ENCODE peak calls at places on chromosomes 11 and 22, in five cellular contexts. U, J, T, H and G are unnamed samples.
A peak's percentile ranks its signal among the peaks of the same experiment; 100 is the strongest.

GRCh38 chr11:59106363-59107336 is at the start of gene FAM111B:
- DNase-seq in U (peak; percentile 89), J (peak; percentile 94), T (peak; percentile 91), H (peak; percentile 74), G (peak; percentile 95)

GRCh38 chr11:74701351-74701750 is 29.9 kb downstream of the CHRDL2 start:
- DNase-seq in U (no peak), J (no peak), T (no peak), H (no peak), G (no peak)

GRCh38 chr11:28243596-28243995 is 135.4 kb downstream of the METTL15 start:
- DNase-seq in U (no peak), J (no peak), T (peak; percentile 14), H (no peak), G (no peak)

GRCh38 chr11:123474994-123475393 is 44.9 kb downstream of the GRAMD1B start:
- DNase-seq in U (no peak), J (peak; percentile 64), T (peak; percentile 47), H (no peak), G (no peak)

GRCh38 chr11:12170984-12171383 is 60.6 kb downstream of the MICAL2 start:
- DNase-seq in U (peak; percentile 39), J (peak; percentile 79), T (peak; percentile 49), H (peak; percentile 59), G (no peak)

GRCh38 chr11:109993786-109994185 is 99.4 kb upstream of the ZC3H12C start:
- DNase-seq in U (no peak), J (peak; percentile 96), T (peak; percentile 13), H (no peak), G (no peak)

GRCh38 chr22:31923166-31923565 is 21.2 kb upstream of the YWHAH start:
- DNase-seq in U (no peak), J (no peak), T (no peak), H (peak; percentile 34), G (no peak)

GRCh38 chr11:127998421-127998820 is 588.9 kb downstream of the ETS1 start:
- DNase-seq in U (no peak), J (no peak), T (peak; percentile 45), H (no peak), G (peak; percentile 46)

GRCh38 chr11:19816817-19817216 is 104.2 kb downstream of the NAV2 start:
- DNase-seq in U (no peak), J (no peak), T (no peak), H (no peak), G (no peak)

GRCh38 chr11:93020248-93021088 is 51.0 kb downstream of the MTNR1B start:
- DNase-seq in U (no peak), J (peak; percentile 90), T (peak; percentile 92), H (no peak), G (peak; percentile 98)

GRCh38 chr11:43770173-43770572 is 89.6 kb downstream of the HSD17B12 start:
- DNase-seq in U (no peak), J (no peak), T (no peak), H (no peak), G (no peak)

GRCh38 chr22:26619510-26619909 is 1.7 kb upstream of the CRYBB1 start:
- DNase-seq in U (no peak), J (no peak), T (no peak), H (no peak), G (no peak)

GRCh38 chr11:96219981-96220623 is 122.9 kb downstream of the MAML2 start:
- DNase-seq in U (no peak), J (no peak), T (peak; percentile 62), H (no peak), G (peak; percentile 77)

GRCh38 chr22:30202531-30203006 is 44.0 kb downstream of the LIF start:
- DNase-seq in U (peak; percentile 52), J (peak; percentile 75), T (peak; percentile 69), H (no peak), G (peak; percentile 74)

GRCh38 chr11:18352581-18352980 is 30.2 kb downstream of the GTF2H1 start:
- DNase-seq in U (no peak), J (no peak), T (peak; percentile 30), H (no peak), G (peak; percentile 40)

GRCh38 chr22:31139866-31140716 is at the start of gene PLA2G3:
- DNase-seq in U (peak; percentile 34), J (peak; percentile 58), T (peak; percentile 60), H (no peak), G (peak; percentile 54)

GRCh38 chr11:9838961-9839360 is 175.1 kb downstream of the SWAP70 start:
- DNase-seq in U (no peak), J (peak; percentile 26), T (no peak), H (no peak), G (peak; percentile 61)

GRCh38 chr11:12478743-12479142 is 101.4 kb downstream of the PARVA start:
- DNase-seq in U (no peak), J (peak; percentile 71), T (peak; percentile 51), H (no peak), G (peak; percentile 88)

GRCh38 chr11:122362381-122362780 is 246.4 kb upstream of the BLID start:
- DNase-seq in U (no peak), J (no peak), T (no peak), H (no peak), G (peak; percentile 5)

GRCh38 chr11:111845256-111846028 is 25.9 kb downstream of the ALG9 start:
- DNase-seq in U (no peak), J (no peak), T (no peak), H (no peak), G (no peak)

GRCh38 chr11:109641549-109641948 is 219.6 kb downstream of the C11orf87 start:
- DNase-seq in U (peak; percentile 61), J (peak; percentile 47), T (peak; percentile 38), H (no peak), G (peak; percentile 51)

GRCh38 chr11:1639102-1639620 is 9.6 kb downstream of the KRTAP5-5 start:
- DNase-seq in U (no peak), J (no peak), T (no peak), H (peak; percentile 45), G (no peak)

GRCh38 chr11:70201876-70202861 is 927 bp upstream of the FADD start:
- DNase-seq in U (no peak), J (no peak), T (no peak), H (no peak), G (no peak)

GRCh38 chr22:37681556-37682049 is 4.5 kb upstream of the NOL12 start:
- DNase-seq in U (peak; percentile 89), J (peak; percentile 49), T (peak; percentile 77), H (peak; percentile 76), G (peak; percentile 70)

GRCh38 chr11:131198646-131199285 is 171.6 kb upstream of the NTM start:
- DNase-seq in U (no peak), J (no peak), T (no peak), H (no peak), G (no peak)

GRCh38 chr22:40720538-40721256 is 41.4 kb downstream of the MCHR1 start:
- DNase-seq in U (no peak), J (peak; percentile 54), T (peak; percentile 49), H (no peak), G (no peak)

GRCh38 chr11:116946414-116946813 is 109.0 kb upstream of the APOA1 start:
- DNase-seq in U (no peak), J (peak; percentile 26), T (peak; percentile 59), H (no peak), G (no peak)

GRCh38 chr11:71946144-71946571 is 17.3 kb downstream of the RNF121 start:
- DNase-seq in U (no peak), J (peak; percentile 82), T (peak; percentile 78), H (no peak), G (peak; percentile 89)

GRCh38 chr11:79419120-79419519 is 21.7 kb downstream of the TENM4 start:
- DNase-seq in U (peak; percentile 73), J (peak; percentile 84), T (peak; percentile 85), H (no peak), G (peak; percentile 99)

GRCh38 chr22:36546092-36546804 is 17.3 kb upstream of the EIF3D start:
- DNase-seq in U (peak; percentile 67), J (no peak), T (peak; percentile 62), H (peak; percentile 32), G (peak; percentile 23)
- TF ChIP-seq CTCF in U (peak; percentile 81), J (peak; percentile 58), T (peak; percentile 62), H (peak; percentile 47), G (peak; percentile 56)

DNA sequence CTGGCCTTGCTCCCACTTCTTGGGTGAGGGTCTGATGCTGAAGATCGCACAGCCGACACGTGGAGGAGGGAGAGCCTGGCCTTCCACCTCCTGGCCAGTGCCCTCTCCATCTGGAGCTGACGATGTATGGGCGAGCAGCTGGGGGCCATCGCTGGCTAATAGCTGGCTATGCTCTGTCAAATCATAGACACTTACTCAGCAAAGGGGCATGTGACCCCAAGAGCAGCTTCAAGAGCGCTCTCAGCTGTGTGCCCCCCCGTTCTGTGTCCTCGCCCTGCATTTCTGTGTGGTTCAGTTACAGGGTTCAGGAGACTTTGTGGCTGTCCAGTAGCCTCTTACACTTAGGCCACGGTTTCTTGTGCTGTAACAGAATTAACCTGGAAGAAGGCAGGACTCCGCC is 26.4 kb downstream of the FBLN1 start:
- DNase-seq in U (no peak), J (no peak), T (peak; percentile 72), H (no peak), G (no peak)
- H3K4me3 ChIP-seq in U (no peak overlapping the region), J (no peak overlapping the region), T (no peak overlapping the region), H (no peak overlapping the region), G (no peak overlapping the region)

DNA sequence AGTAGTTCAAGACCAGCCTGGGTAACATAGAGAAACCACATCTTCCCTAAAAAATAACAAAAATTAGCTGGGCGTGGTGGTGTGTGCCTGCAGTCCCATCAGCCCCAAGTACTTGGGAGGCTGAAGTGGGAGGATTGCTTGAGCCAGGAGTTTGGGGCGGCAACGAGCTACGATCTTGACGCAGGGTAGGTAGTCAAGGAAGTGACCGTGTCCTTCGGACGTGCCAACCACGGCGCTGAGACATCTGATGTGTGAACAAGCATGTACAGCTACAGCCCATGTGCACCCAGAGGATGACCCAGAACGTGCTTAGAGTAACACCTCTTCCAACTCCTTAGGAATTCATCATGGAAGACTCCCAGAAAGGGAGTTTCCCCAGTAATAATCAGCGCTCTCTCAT is 21.4 kb downstream of the RGL4 start:
- DNase-seq in U (no peak), J (no peak), T (no peak), H (no peak), G (no peak)
- H3K36me3 ChIP-seq in U (no peaks in the 10 kb centered on the region), J (peaks cover 21% of the 10 kb centered on the region), T (peaks cover 27% of the 10 kb centered on the region), H (peaks cover 75% of the 10 kb centered on the region), G (peaks cover 5% of the 10 kb centered on the region)

GRCh38 chr11:75790986-75791385 is 22.4 kb downstream of the DGAT2 start:
- DNase-seq in U (no peak), J (no peak), T (no peak), H (no peak), G (peak; percentile 81)
- TF ChIP-seq CTCF in U (no peak), J (no peak), T (no peak), H (no peak), G (no peak)

GRCh38 chr11:64320556-64320955 is 2.6 kb downstream of the PRDX5 start:
- DNase-seq in U (peak; percentile 4), J (no peak), T (no peak), H (no peak), G (no peak)

GRCh38 chr11:64318694-64319420 is 936 bp downstream of the PRDX5 start:
- DNase-seq in U (peak; percentile 25), J (no peak), T (no peak), H (no peak), G (no peak)

GRCh38 chr11:64317961-64318693 is at the start of gene PRDX5:
- DNase-seq in U (peak; percentile 98), J (peak; percentile 87), T (peak; percentile 94), H (peak; percentile 97), G (peak; percentile 91)

GRCh38 chr11:64321026-64321425 is 3.1 kb downstream of the PRDX5 start:
- DNase-seq in U (no peak), J (no peak), T (no peak), H (no peak), G (no peak)

DNA sequence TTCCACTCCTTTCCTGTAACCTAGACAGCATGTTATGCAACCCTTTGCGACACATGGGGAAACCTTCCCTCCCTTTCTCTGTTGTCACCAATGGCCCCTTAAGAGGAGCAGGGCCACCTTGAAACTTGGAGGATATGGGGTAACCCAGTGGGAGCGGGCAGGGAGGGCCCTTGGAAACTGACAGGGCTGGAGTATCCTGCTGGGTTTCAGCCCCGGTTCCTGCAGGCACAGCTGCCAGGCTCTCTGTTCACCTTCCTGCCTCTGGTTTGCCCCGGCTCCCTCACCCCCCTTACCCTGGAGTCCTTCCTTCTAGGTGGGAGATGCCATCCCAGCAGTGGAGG is 1.5 kb downstream of the PRDX5 start:
- DNase-seq in U (peak; percentile 18), J (no peak), T (no peak), H (no peak), G (no peak)
- H3K4me3 ChIP-seq in U (no peak overlapping the region), J (peak overlapping the region; percentile 84), T (no peak overlapping the region), H (peak overlapping the region; percentile 86), G (peak overlapping the region; percentile 76)